ENCODE peak calls at places on chromosomes 1 and 21, in seven cellular contexts. E, C, G, J, V, F and B are unnamed samples.

GRCh38 chr1:216173315-216173714 is 249.9 kb downstream of the USH2A start:
- DNase-seq in G (no peak), E (no peak), C (no peak), F (no peak), J (no peak), V (no peak), B (no peak)

GRCh38 chr1:91557826-91558225 is 57.2 kb downstream of the CDC7 start:
- DNase-seq in J (no peak), C (no peak), E (no peak), G (no peak), F (no peak), V (no peak), B (no peak)

GRCh38 chr1:198620951-198621824 is 17.7 kb upstream of the PTPRC start:
- DNase-seq in G (peak; percentile 44), F (no peak), E (no peak), J (no peak), V (peak; percentile 51), C (peak; percentile 87), B (peak; percentile 75)

GRCh38 chr1:185317034-185317885 is at the start of gene IVNS1ABP:
- DNase-seq in J (peak; percentile 94), F (peak; percentile 89), G (peak; percentile 90), E (peak; percentile 89), V (peak; percentile 94), C (peak; percentile 98), B (peak; percentile 97)

GRCh38 chr1:31421404-31422040 is 8.5 kb downstream of the SERINC2 start:
- DNase-seq in V (peak; percentile 34), F (peak; percentile 30), G (no peak), C (no peak), E (no peak), J (peak; percentile 65), B (peak; percentile 59)

GRCh38 chr1:183370399-183371058 is 47.7 kb downstream of the NMNAT2 start:
- DNase-seq in V (peak; percentile 10), C (no peak), G (no peak), J (no peak), E (no peak), F (no peak), B (no peak)

GRCh38 chr1:67572594-67573221 is 112.3 kb upstream of the GADD45A start:
- DNase-seq in J (no peak), E (no peak), C (no peak), V (no peak), F (peak; percentile 11), G (no peak), B (no peak)

GRCh38 chr1:18783705-18784522 is 75.5 kb downstream of the TAS1R2 start:
- DNase-seq in J (no peak), V (no peak), F (no peak), C (no peak), G (no peak), E (no peak), B (no peak)

GRCh38 chr21:38170283-38170682 is 86.5 kb upstream of the KCNJ15 start:
- DNase-seq in F (peak; percentile 25), C (no peak), E (no peak), V (no peak), J (peak; percentile 44), G (no peak), B (peak; percentile 53)

GRCh38 chr1:117959364-117959763 is 29.8 kb downstream of the WDR3 start:
- DNase-seq in G (no peak), J (no peak), E (no peak), C (no peak), F (peak; percentile 64), V (no peak), B (no peak)

GRCh38 chr1:45205000-45205909 is 1.1 kb downstream of the ZSWIM5 start:
- DNase-seq in C (peak; percentile 77), F (no peak), E (peak; percentile 21), G (no peak), V (no peak), J (peak; percentile 67), B (no peak)

GRCh38 chr1:77018386-77019156 is 151.3 kb downstream of the ST6GALNAC5 start:
- DNase-seq in V (no peak), J (no peak), C (no peak), F (no peak), G (no peak), E (no peak), B (peak; percentile 69)

GRCh38 chr21:45869121-45870007 is 112.2 kb upstream of the COL6A1 start:
- DNase-seq in C (peak; percentile 67), E (no peak), G (no peak), J (no peak), F (peak; percentile 65), V (no peak), B (no peak)

GRCh38 chr1:89957063-89957462 is 37.8 kb upstream of the ZNF326 start:
- DNase-seq in E (no peak), C (no peak), V (peak; percentile 34), J (no peak), F (no peak), G (no peak), B (no peak)

GRCh38 chr1:16719571-16720402 is 20.5 kb upstream of the RNU1-4 start:
- DNase-seq in G (no peak), V (no peak), F (peak; percentile 7), C (peak; percentile 63), E (no peak), J (peak; percentile 18), B (no peak)

GRCh38 chr1:209076688-209077087 is 506.8 kb upstream of the CAMK1G start:
- DNase-seq in V (no peak), C (no peak), F (no peak), E (no peak), J (no peak), G (no peak), B (no peak)

GRCh38 chr1:220301630-220302029 is 29.4 kb upstream of the RAB3GAP2 start:
- DNase-seq in V (no peak), G (no peak), C (no peak), J (no peak), E (no peak), F (no peak), B (no peak)

GRCh38 chr1:46248122-46248920 is 758 bp downstream of the RAD54L start:
- DNase-seq in E (peak; percentile 37), F (no peak), V (peak; percentile 46), J (peak; percentile 40), G (no peak), C (peak; percentile 78), B (peak; percentile 26)

GRCh38 chr21:35635261-35635660 is 425.1 kb downstream of the SETD4 start:
- DNase-seq in J (no peak), E (no peak), G (no peak), V (no peak), C (no peak), F (peak; percentile 95), B (no peak)

GRCh38 chr1:227789042-227789880 is 26.2 kb upstream of the PRSS38 start:
- DNase-seq in E (no peak), G (no peak), C (peak; percentile 82), V (no peak), F (no peak), J (no peak), B (no peak)

GRCh38 chr21:43818685-43819084 is 29.3 kb downstream of the RRP1 start:
- DNase-seq in V (peak; percentile 93), G (no peak), F (no peak), J (no peak), C (no peak), E (no peak), B (peak; percentile 81)

GRCh38 chr21:44275041-44275440 is 10.6 kb upstream of the AIRE start:
- DNase-seq in F (no peak), V (no peak), G (no peak), E (no peak), C (peak; percentile 19), J (no peak), B (no peak)

GRCh38 chr1:13543451-13543911 is 29.7 kb upstream of the LRRC38 start:
- DNase-seq in C (no peak), F (no peak), E (no peak), J (no peak), G (no peak), V (no peak), B (no peak)

GRCh38 chr1:84892657-84893618 is at the start of gene LPAR3:
- DNase-seq in J (peak; percentile 82), G (no peak), E (no peak), C (no peak), F (no peak), V (no peak), B (no peak)

GRCh38 chr1:56644941-56645662 is at the start of gene PRKAA2:
- DNase-seq in G (no peak), V (no peak), E (peak; percentile 21), C (peak; percentile 83), J (peak; percentile 66), F (no peak), B (no peak)

GRCh38 chr1:75725861-75726361 is 1.4 kb downstream of the ACADM start:
- DNase-seq in C (no peak), J (no peak), G (no peak), V (no peak), E (no peak), F (no peak), B (peak; percentile 24)

GRCh38 chr1:93999806-94000205 is 90.6 kb upstream of the GCLM start:
- DNase-seq in E (no peak), V (no peak), F (no peak), G (no peak), J (no peak), C (no peak), B (no peak)

GRCh38 chr1:211839106-211839505 is 8.5 kb upstream of the LPGAT1 start:
- DNase-seq in V (no peak), G (no peak), C (no peak), F (no peak), J (no peak), E (no peak), B (no peak)

GRCh38 chr1:193062698-193063463 is 3.5 kb downstream of the RO60 start:
- DNase-seq in E (no peak), V (no peak), G (no peak), C (no peak), F (peak; percentile 25), J (no peak), B (no peak)

GRCh38 chr1:84247425-84248220 is 53.9 kb upstream of the SAMD13 start:
- DNase-seq in C (no peak), F (peak; percentile 92), G (no peak), V (no peak), E (peak; percentile 68), J (no peak), B (no peak)

GRCh38 chr21:38841472-38841871 is 35.7 kb downstream of the ETS2 start:
- DNase-seq in E (no peak), C (no peak), G (no peak), J (no peak), F (no peak), V (peak; percentile 26), B (no peak)

GRCh38 chr1:24870551-24871195 is 59.4 kb downstream of the RUNX3 start:
- DNase-seq in C (no peak), V (no peak), G (no peak), F (no peak), J (no peak), E (no peak), B (peak; percentile 30)